ENCODE peak calls at places on chromosomes 6 and 20, in ten cellular contexts. X is activated B cell treated with CpG ODN at 0.5 μM for 24 hours; N is RCC 7860; S is NAMALWA; T is RWPE1; V is stromal cell of bone marrow; M is NCI-H2081; R is CD4-positive, alpha-beta T cell; C is activated T-cell treated with anti-CD3 and anti-CD28 coated beads, Interleukin-2, amount 50 U/mL, for 72 hours; E is lower leg skin. U is an unnamed sample.

GRCh38 chr20:5908981-5909380 is 41.4 kb downstream of the TRMT6 start:
- DNase-seq in X (no peak), N (no peak), S (no peak), T (no peak), V (no peak), M (no peak), R (no peak), C (no peak), E (no peak), U (no peak)

GRCh38 chr6:1285589-1286340 is 26.1 kb upstream of the FOXQ1 start:
- DNase-seq in X (no peak), N (peak), S (no peak), T (no peak), V (no peak), M (no peak), R (no peak), C (no peak), E (no peak), U (no peak)

GRCh38 chr20:57167971-57168693 is 98.3 kb downstream of the BMP7 start:
- DNase-seq in X (no peak), N (no peak), S (no peak), T (peak), V (no peak), M (no peak), R (no peak), C (no peak), E (no peak), U (no peak)

GRCh38 chr6:34393191-34393967 is 910 bp upstream of the NUDT3 start:
- DNase-seq in X (no peak), N (no peak), S (peak), T (no peak), V (no peak), M (peak), R (no peak), C (no peak), E (no peak), U (no peak)

GRCh38 chr6:73180718-73181619 is 44.3 kb downstream of the KHDC1L start:
- DNase-seq in X (no peak), N (peak), S (peak), T (peak), V (peak), M (peak), R (no peak), C (no peak), E (no peak), U (no peak)

GRCh38 chr20:48283470-48284110 is 498.3 kb upstream of the SULF2 start:
- DNase-seq in X (no peak), N (peak), S (no peak), T (peak), V (peak), M (peak), R (no peak), C (no peak), E (peak), U (no peak)

GRCh38 chr6:11430036-11430435 is 107.5 kb upstream of the TMEM170B start:
- DNase-seq in X (no peak), N (peak), S (no peak), T (no peak), V (peak), M (no peak), R (no peak), C (no peak), E (no peak), U (no peak)

GRCh38 chr20:53260591-53260990 is 288.4 kb downstream of the TSHZ2 start:
- DNase-seq in X (no peak), N (no peak), S (no peak), T (no peak), V (no peak), M (no peak), R (no peak), C (no peak), E (no peak), U (no peak)

GRCh38 chr20:22908437-22908836 is 126.7 kb upstream of the SSTR4 start:
- DNase-seq in X (no peak), N (no peak), S (no peak), T (no peak), V (no peak), M (no peak), R (no peak), C (no peak), E (no peak), U (no peak)

GRCh38 chr6:24909281-24910216 is 26.2 kb downstream of the RIPOR2 start:
- DNase-seq in X (no peak), N (no peak), S (peak), T (no peak), V (no peak), M (no peak), R (no peak), C (no peak), E (no peak), U (no peak)

GRCh38 chr20:33791959-33792597 is 19.1 kb upstream of the CHMP4B start:
- DNase-seq in X (peak), N (no peak), S (peak), T (peak), V (no peak), M (no peak), R (peak), C (peak), E (no peak), U (peak)

GRCh38 chr6:80165819-80166218 is 59.3 kb downstream of the BCKDHB start:
- DNase-seq in X (no peak), N (no peak), S (no peak), T (no peak), V (no peak), M (no peak), R (no peak), C (no peak), E (no peak), U (no peak)

GRCh38 chr6:100512203-100512862 is 47.6 kb upstream of the SIM1 start:
- DNase-seq in X (no peak), N (peak), S (no peak), T (peak), V (no peak), M (no peak), R (no peak), C (no peak), E (no peak), U (no peak)

GRCh38 chr20:59807909-59808728 is 125.3 kb downstream of the SYCP2 start:
- DNase-seq in X (no peak), N (no peak), S (no peak), T (no peak), V (no peak), M (no peak), R (no peak), C (no peak), E (peak), U (no peak)

GRCh38 chr6:120894077-120894476 is 440.2 kb downstream of the TBC1D32 start:
- DNase-seq in X (no peak), N (no peak), S (no peak), T (no peak), V (no peak), M (no peak), R (no peak), C (no peak), E (no peak), U (no peak)

GRCh38 chr20:32238483-32239425 is 31.1 kb downstream of the POFUT1 start:
- DNase-seq in X (no peak), N (no peak), S (no peak), T (no peak), V (no peak), M (no peak), R (no peak), C (no peak), E (no peak), U (no peak)

GRCh38 chr6:129623008-129623732 is 86.8 kb downstream of the ARHGAP18 start:
- DNase-seq in X (no peak), N (no peak), S (no peak), T (peak), V (no peak), M (no peak), R (no peak), C (no peak), E (no peak), U (no peak)

GRCh38 chr20:46132705-46133120 is 14.6 kb downstream of the CD40 start:
- DNase-seq in X (peak), N (peak), S (peak), T (peak), V (peak), M (peak), R (peak), C (peak), E (peak), U (peak)

GRCh38 chr6:53326372-53327016 is 22.3 kb downstream of the ELOVL5 start:
- DNase-seq in X (no peak), N (peak), S (no peak), T (peak), V (peak), M (no peak), R (no peak), C (no peak), E (peak), U (no peak)

GRCh38 chr6:34243901-34244884 is 4.6 kb downstream of the SMIM29 start:
- DNase-seq in X (no peak), N (peak), S (peak), T (peak), V (peak), M (no peak), R (no peak), C (peak), E (no peak), U (no peak)

GRCh38 chr6:108562503-108562993 is 1.8 kb downstream of the FOXO3 start:
- DNase-seq in X (no peak), N (peak), S (no peak), T (peak), V (no peak), M (peak), R (no peak), C (no peak), E (peak), U (no peak)

GRCh38 chr6:6736753-6737654 is 148.5 kb downstream of the LY86 start:
- DNase-seq in X (no peak), N (no peak), S (peak), T (no peak), V (no peak), M (no peak), R (no peak), C (no peak), E (peak), U (no peak)

GRCh38 chr20:8464368-8464767 is 332.3 kb downstream of the PLCB1 start:
- DNase-seq in X (no peak), N (no peak), S (no peak), T (no peak), V (no peak), M (no peak), R (no peak), C (no peak), E (no peak), U (no peak)

GRCh38 chr6:75220365-75220764 is 14.5 kb upstream of the COL12A1 start:
- DNase-seq in X (no peak), N (no peak), S (no peak), T (no peak), V (no peak), M (no peak), R (no peak), C (no peak), E (no peak), U (no peak)

GRCh38 chr20:45611054-45611453 is 18.5 kb upstream of the WFDC10A start:
- DNase-seq in X (no peak), N (peak), S (no peak), T (peak), V (peak), M (no peak), R (no peak), C (peak), E (no peak), U (no peak)

GRCh38 chr6:149503858-149504257 is 19.0 kb upstream of the ZC3H12D start:
- DNase-seq in X (no peak), N (no peak), S (no peak), T (no peak), V (no peak), M (no peak), R (no peak), C (no peak), E (no peak), U (no peak)

GRCh38 chr6:111777357-111777756 is 95.9 kb downstream of the FYN start:
- DNase-seq in X (no peak), N (no peak), S (no peak), T (no peak), V (no peak), M (no peak), R (no peak), C (no peak), E (no peak), U (no peak)

GRCh38 chr6:151052021-151052646 is 186.6 kb downstream of the MTHFD1L start:
- DNase-seq in X (no peak), N (no peak), S (no peak), T (peak), V (no peak), M (no peak), R (no peak), C (no peak), E (no peak), U (no peak)

GRCh38 chr6:153193176-153193885 is 62.2 kb upstream of the RGS17 start:
- DNase-seq in X (no peak), N (no peak), S (no peak), T (no peak), V (no peak), M (no peak), R (no peak), C (no peak), E (no peak), U (no peak)

GRCh38 chr20:380763-381580 is 412 bp downstream of the TRIB3 start:
- DNase-seq in X (peak), N (peak), S (peak), T (peak), V (peak), M (peak), R (peak), C (peak), E (no peak), U (peak)

GRCh38 chr6:186221-186965 is 105.9 kb upstream of the DUSP22 start:
- DNase-seq in X (no peak), N (no peak), S (peak), T (no peak), V (no peak), M (no peak), R (no peak), C (no peak), E (no peak), U (no peak)

GRCh38 chr20:34089655-34090324 is 22.3 kb downstream of the EIF2S2 start:
- DNase-seq in X (no peak), N (no peak), S (no peak), T (no peak), V (no peak), M (peak), R (no peak), C (no peak), E (no peak), U (no peak)

GRCh38 chr6:6686176-6686575 is 97.7 kb downstream of the LY86 start:
- DNase-seq in X (no peak), N (no peak), S (no peak), T (no peak), V (no peak), M (no peak), R (no peak), C (no peak), E (no peak), U (no peak)

GRCh38 chr6:53311586-53311935 is 37.2 kb downstream of the ELOVL5 start:
- DNase-seq in X (no peak), N (no peak), S (no peak), T (no peak), V (no peak), M (no peak), R (no peak), C (no peak), E (no peak), U (no peak)

GRCh38 chr6:7991992-7992815 is 72.0 kb downstream of the BLOC1S5 start:
- DNase-seq in X (no peak), N (peak), S (peak), T (peak), V (peak), M (peak), R (no peak), C (no peak), E (no peak), U (no peak)

GRCh38 chr20:50101281-50101680 is 11.7 kb downstream of the UBE2V1 start:
- DNase-seq in X (no peak), N (no peak), S (no peak), T (no peak), V (no peak), M (no peak), R (no peak), C (no peak), E (no peak), U (no peak)

GRCh38 chr20:38231786-38232130 is 28.8 kb downstream of the KIAA1755 start:
- DNase-seq in X (no peak), N (no peak), S (no peak), T (peak), V (peak), M (no peak), R (no peak), C (no peak), E (no peak), U (no peak)

GRCh38 chr6:81751388-81752083 is 945 bp downstream of the TENT5A start:
- DNase-seq in X (peak), N (peak), S (no peak), T (no peak), V (no peak), M (no peak), R (peak), C (peak), E (peak), U (no peak)

GRCh38 chr6:108476381-108476780 is 84.3 kb upstream of the FOXO3 start:
- DNase-seq in X (no peak), N (no peak), S (no peak), T (no peak), V (no peak), M (peak), R (no peak), C (no peak), E (no peak), U (no peak)

GRCh38 chr6:28597217-28597835 is 71.6 kb downstream of the GPX5 start:
- DNase-seq in X (no peak), N (peak), S (no peak), T (peak), V (no peak), M (peak), R (no peak), C (peak), E (no peak), U (no peak)

U was measured in T-helper 9 cell.